ENCODE peak calls at places on chromosome 2, in nine cellular contexts. F is CD4-positive, alpha-beta memory T cell; W is right cardiac atrium; G is HTR-8/SVneo; Q is activated naive CD4-positive, alpha-beta T cell; C is transverse colon; U is NCI-H774; Z is caudate nucleus; E is astrocyte. H is an unnamed sample.

GRCh38 chr2:170973492-170974303 is 44.6 kb downstream of the GORASP2 start:
- DNase-seq in U (peak), Z (peak), F (peak), E (peak), G (peak), W (peak), Q (peak), C (peak), H (peak)

GRCh38 chr2:235836416-235837042 is 331.7 kb downstream of the GBX2 start:
- DNase-seq in Q (no peak), C (no peak), U (no peak), G (no peak), F (no peak), E (no peak), Z (no peak), W (no peak), H (peak)

GRCh38 chr2:100036793-100037192 is 105.6 kb downstream of the AFF3 start:
- DNase-seq in F (no peak), U (no peak), C (no peak), Z (no peak), G (no peak), W (no peak), Q (no peak), E (no peak), H (no peak)

GRCh38 chr2:72612614-72613160 is 213.1 kb downstream of the EXOC6B start:
- DNase-seq in C (no peak), Q (no peak), U (no peak), E (no peak), G (no peak), W (no peak), F (no peak), Z (no peak), H (no peak)

GRCh38 chr2:32627441-32627900 is 379 bp upstream of the TTC27 start:
- DNase-seq in Q (no peak), C (peak), E (peak), W (peak), U (peak), F (no peak), Z (peak), G (no peak), H (peak)

GRCh38 chr2:229445013-229445412 is 173.9 kb upstream of the PID1 start:
- DNase-seq in U (no peak), Z (peak), E (peak), Q (no peak), G (peak), W (peak), F (no peak), C (peak), H (peak)

GRCh38 chr2:76381624-76382023 is 670.9 kb upstream of the GCFC2 start:
- DNase-seq in F (no peak), Z (no peak), U (no peak), W (no peak), G (no peak), E (no peak), Q (no peak), C (no peak), H (no peak)

GRCh38 chr2:151350579-151351195 is 6.7 kb upstream of the TNFAIP6 start:
- DNase-seq in Q (no peak), W (no peak), U (no peak), F (no peak), E (peak), Z (no peak), C (no peak), G (no peak), H (peak)

GRCh38 chr2:28333606-28334526 is 58.8 kb upstream of the FOSL2 start:
- DNase-seq in W (peak), E (no peak), F (no peak), Q (no peak), C (no peak), Z (no peak), U (no peak), G (no peak), H (no peak)

GRCh38 chr2:173119069-173119807 is 43.6 kb downstream of the MAP3K20 start:
- DNase-seq in Z (no peak), Q (no peak), F (no peak), C (peak), G (no peak), U (peak), W (peak), E (no peak), H (no peak)

GRCh38 chr2:83971547-83971946 is 487.5 kb downstream of the SUCLG1 start:
- DNase-seq in W (no peak), G (no peak), Z (no peak), Q (no peak), U (no peak), C (no peak), F (no peak), E (no peak), H (no peak)

GRCh38 chr2:74373189-74373588 is 6.9 kb downstream of the DCTN1 start:
- DNase-seq in E (no peak), Q (no peak), C (peak), U (no peak), G (no peak), W (peak), Z (no peak), F (no peak), H (no peak)

GRCh38 chr2:101949304-101949703 is 42.5 kb upstream of the IL1R2 start:
- DNase-seq in G (no peak), E (no peak), Q (no peak), C (no peak), Z (no peak), W (no peak), F (no peak), U (no peak), H (peak)

GRCh38 chr2:232897971-232898408 is 27.9 kb downstream of the SNORC start:
- DNase-seq in Z (no peak), F (no peak), G (no peak), Q (no peak), W (no peak), C (no peak), E (no peak), U (no peak), H (no peak)

GRCh38 chr2:235098273-235098672 is 146.5 kb downstream of the SH3BP4 start:
- DNase-seq in Z (no peak), G (no peak), F (no peak), W (no peak), C (no peak), Q (no peak), U (peak), E (no peak), H (peak)

GRCh38 chr2:120052597-120052996 is 39.7 kb downstream of the EPB41L5 start:
- DNase-seq in F (no peak), Q (no peak), W (no peak), U (no peak), G (peak), E (peak), Z (no peak), C (no peak), H (no peak)

GRCh38 chr2:191748528-191749180 is 70.7 kb downstream of the NABP1 start:
- DNase-seq in Z (no peak), G (no peak), U (no peak), W (no peak), F (no peak), C (no peak), E (peak), Q (no peak), H (no peak)

GRCh38 chr2:240232961-240233890 is 92.8 kb upstream of the OTOS start:
- DNase-seq in U (peak), C (peak), Z (peak), W (peak), G (peak), E (peak), Q (peak), F (peak), H (peak)

GRCh38 chr2:183010112-183010511 is 28.1 kb downstream of the NCKAP1 start:
- DNase-seq in U (no peak), G (peak), Z (no peak), F (no peak), E (peak), C (no peak), W (no peak), Q (no peak), H (peak)

GRCh38 chr2:85728883-85729824 is 24.6 kb upstream of the ATOH8 start:
- DNase-seq in Q (peak), E (no peak), W (peak), F (peak), U (peak), Z (peak), C (peak), G (peak), H (peak)

GRCh38 chr2:220079595-220079994 is 452.2 kb downstream of the SLC4A3 start:
- DNase-seq in G (no peak), W (no peak), F (no peak), Z (no peak), U (no peak), Q (no peak), C (no peak), E (no peak), H (no peak)

GRCh38 chr2:44120428-44120827 is 48.2 kb upstream of the PPM1B start:
- DNase-seq in U (no peak), W (no peak), G (peak), F (peak), Z (no peak), C (no peak), Q (no peak), E (peak), H (peak)

GRCh38 chr2:160736148-160736547 is 242.5 kb upstream of the RBMS1 start:
- DNase-seq in F (no peak), E (no peak), G (no peak), C (no peak), Q (no peak), W (no peak), Z (no peak), U (no peak), H (no peak)

GRCh38 chr2:227592694-227593387 is 5.9 kb upstream of the SCYGR2 start:
- DNase-seq in W (no peak), C (no peak), E (no peak), Q (no peak), G (no peak), F (no peak), Z (no peak), U (no peak), H (no peak)

GRCh38 chr2:230714122-230714453 is 1.4 kb downstream of the CAB39 start:
- DNase-seq in G (peak), Q (no peak), C (peak), U (no peak), E (peak), F (peak), Z (no peak), W (no peak), H (peak)

GRCh38 chr2:230798769-230799399 is 65.9 kb upstream of the ITM2C start:
- DNase-seq in F (peak), Q (no peak), E (no peak), C (no peak), Z (no peak), U (peak), G (no peak), W (no peak), H (peak)

GRCh38 chr2:174326880-174327558 is 7.7 kb upstream of the SP9 start:
- DNase-seq in U (no peak), W (no peak), F (no peak), C (no peak), G (no peak), Z (no peak), Q (no peak), E (no peak), H (no peak)

GRCh38 chr2:9336209-9336533 is 87.2 kb downstream of the ITGB1BP1 start:
- DNase-seq in W (no peak), Z (no peak), C (no peak), U (peak), Q (no peak), G (no peak), F (no peak), E (peak), H (no peak)

GRCh38 chr2:204004912-204005311 is 68.3 kb downstream of the ICOS start:
- DNase-seq in W (no peak), F (no peak), Q (no peak), Z (no peak), C (no peak), E (no peak), G (no peak), U (no peak), H (no peak)

GRCh38 chr2:29115797-29116781 is 874 bp downstream of the CLIP4 start:
- DNase-seq in G (peak), W (peak), Z (peak), E (peak), Q (peak), F (peak), U (no peak), C (peak), H (peak)

GRCh38 chr2:164706522-164706921 is 85.2 kb upstream of the GRB14 start:
- DNase-seq in Z (no peak), E (peak), Q (no peak), F (no peak), U (no peak), W (no peak), C (no peak), G (peak), H (peak)

GRCh38 chr2:187233811-187234210 is 214.2 kb downstream of the CALCRL start:
- DNase-seq in Z (no peak), G (no peak), C (no peak), E (no peak), W (no peak), F (no peak), Q (no peak), U (no peak), H (no peak)